ENCODE peak calls at places on chromosomes 4 and X, in ten cellular contexts. L is upper lobe of right lung; H is fibroblast of lung; R is GM23338; V is choroid plexus epithelial cell; C is NCI-H1105; T is stimulated activated CD4-positive, alpha-beta T cell treated with anti-CD3 and anti-CD28 coated beads, Interleukin-15, amount 100 ng/mL, for 1 hour; S is GM10248; X is vagina; N is NCI-H1436 treated with DMSO at 0.1 percent for 48 hours. M is an unnamed sample.

GRCh38 chrX:44568196-44568595 is 25.5 kb upstream of the FUNDC1 start:
- DNase-seq in R (no peak), C (no peak), L (no peak), X (no peak), H (peak), T (no peak), S (no peak), V (no peak), N (no peak), M (no peak)

GRCh38 chr4:165177725-165178666 is 29.4 kb upstream of the KLHL2 start:
- DNase-seq in V (no peak), H (no peak), X (no peak), R (peak), S (peak), C (no peak), L (no peak), N (no peak), T (no peak), M (no peak)

GRCh38 chrX:67780694-67781109 is 236.9 kb downstream of the AR start:
- DNase-seq in S (no peak), C (no peak), H (peak), T (no peak), L (peak), V (peak), R (no peak), X (no peak), N (no peak), M (peak)

GRCh38 chr4:173415885-173416658 is 17.2 kb upstream of the SCRG1 start:
- DNase-seq in V (no peak), L (peak), C (no peak), H (no peak), X (no peak), N (no peak), S (no peak), T (no peak), R (peak), M (peak)

GRCh38 chr4:109206610-109207009 is 95.8 kb downstream of the COL25A1 start:
- DNase-seq in L (no peak), X (no peak), S (no peak), H (peak), C (no peak), T (no peak), V (no peak), N (no peak), R (no peak), M (no peak)

GRCh38 chr4:185344743-185345538 is 50.8 kb downstream of the LRP2BP start:
- DNase-seq in C (no peak), H (no peak), L (no peak), T (no peak), X (no peak), V (peak), S (peak), R (no peak), N (no peak), M (no peak)

GRCh38 chr4:110088670-110089069 is 109.7 kb downstream of the ELOVL6 start:
- DNase-seq in S (no peak), R (peak), H (peak), N (no peak), V (peak), C (no peak), X (no peak), T (no peak), L (no peak), M (no peak)

GRCh38 chr4:156898373-156899117 is 73.1 kb downstream of the PDGFC start:
- DNase-seq in V (peak), T (no peak), C (no peak), S (no peak), X (no peak), R (no peak), N (no peak), H (no peak), L (no peak), M (no peak)

GRCh38 chrX:2829469-2830246 is 928 bp downstream of the GYG2 start:
- DNase-seq in L (no peak), X (no peak), C (no peak), H (no peak), N (no peak), S (no peak), T (no peak), R (no peak), V (no peak), M (no peak)

GRCh38 chrX:40471965-40472648 is 108.7 kb upstream of the ATP6AP2 start:
- DNase-seq in S (peak), L (peak), V (peak), H (peak), X (no peak), R (peak), T (no peak), C (peak), N (no peak), M (no peak)

GRCh38 chrX:111009256-111009655 is 86.7 kb upstream of the PAK3 start:
- DNase-seq in V (no peak), X (no peak), T (no peak), N (no peak), R (no peak), C (no peak), H (no peak), L (no peak), S (no peak), M (no peak)

GRCh38 chr4:8311096-8312068 is 41.8 kb downstream of the HTRA3 start:
- DNase-seq in X (no peak), N (no peak), R (no peak), V (no peak), H (no peak), C (no peak), T (no peak), L (peak), S (no peak), M (no peak)

GRCh38 chr4:8015512-8015911 is 75.9 kb upstream of the AFAP1 start:
- DNase-seq in S (no peak), X (no peak), V (peak), N (no peak), C (no peak), R (peak), T (no peak), H (no peak), L (no peak), M (no peak)

GRCh38 chrX:150897371-150898319 is 823 bp downstream of the CD99L2 start:
- DNase-seq in N (peak), C (peak), T (no peak), H (peak), S (no peak), V (peak), X (no peak), R (peak), L (peak), M (no peak)

GRCh38 chrX:56462389-56462788 is 101.0 kb upstream of the UBQLN2 start:
- DNase-seq in V (peak), X (no peak), L (no peak), C (no peak), R (no peak), T (no peak), N (no peak), H (no peak), S (no peak), M (no peak)

GRCh38 chr4:61200991-61201526 is 933 bp downstream of the ADGRL3 start:
- DNase-seq in S (peak), X (no peak), L (no peak), C (no peak), H (peak), N (no peak), V (peak), R (peak), T (no peak), M (no peak)

GRCh38 chrX:9656277-9656676 is 109.4 kb downstream of the GPR143 start:
- DNase-seq in S (no peak), C (no peak), R (no peak), N (no peak), H (no peak), T (no peak), X (no peak), L (no peak), V (peak), M (no peak)

GRCh38 chrX:135516376-135516775 is 4.1 kb upstream of the INTS6L start:
- DNase-seq in L (no peak), H (no peak), R (peak), C (no peak), V (no peak), X (no peak), T (no peak), N (no peak), S (no peak), M (peak)

GRCh38 chr4:108559067-108559793 is 61.1 kb upstream of the RPL34 start:
- DNase-seq in N (no peak), V (peak), T (no peak), R (no peak), C (no peak), S (no peak), L (no peak), H (no peak), X (no peak), M (no peak)

M was measured in AML-193.